ENCODE peak calls at places on chromosome 14, in five cellular contexts. U, D, C, G and Z are unnamed samples.

GRCh38 chr14:68977741-68978549 is 1.2 kb downstream of the ACTN1 start:
- DNase-seq in U (no peak), D (peak), C (peak), G (peak), Z (peak)

GRCh38 chr14:73741386-73741875 is 27.2 kb upstream of the PNMA1 start:
- DNase-seq in U (no peak), D (peak), C (peak), G (no peak), Z (no peak)

GRCh38 chr14:42469637-42470426 is 863.2 kb downstream of the LRFN5 start:
- DNase-seq in U (no peak), D (no peak), C (no peak), G (no peak), Z (no peak)

GRCh38 chr14:60532442-60532841 is 23.5 kb downstream of the SIX6 start:
- DNase-seq in U (no peak), D (no peak), C (no peak), G (no peak), Z (no peak)

GRCh38 chr14:87615822-87616679 is 376.9 kb downstream of the GALC start:
- DNase-seq in U (peak), D (peak), C (peak), G (no peak), Z (peak)

GRCh38 chr14:99579903-99580570 is 24.0 kb downstream of the CCDC85C start:
- DNase-seq in U (peak), D (no peak), C (peak), G (no peak), Z (peak)

GRCh38 chr14:72948481-72949138 is 22.3 kb downstream of the DCAF4 start:
- DNase-seq in U (peak), D (peak), C (peak), G (peak), Z (peak)

GRCh38 chr14:68459480-68460136 is 333.3 kb downstream of the ZFP36L1 start:
- DNase-seq in U (no peak), D (no peak), C (no peak), G (no peak), Z (no peak)

GRCh38 chr14:74324945-74325361 is 22.2 kb upstream of the ABCD4 start:
- DNase-seq in U (no peak), D (no peak), C (no peak), G (no peak), Z (no peak)

GRCh38 chr14:56125772-56126411 is 7.7 kb downstream of the PELI2 start:
- DNase-seq in U (no peak), D (no peak), C (no peak), G (no peak), Z (peak)

GRCh38 chr14:70808402-70809237 is 693 bp downstream of the MAP3K9 start:
- DNase-seq in U (peak), D (no peak), C (peak), G (no peak), Z (peak)

GRCh38 chr14:92877757-92878431 is 45.1 kb upstream of the CHGA start:
- DNase-seq in U (no peak), D (peak), C (no peak), G (no peak), Z (peak)

GRCh38 chr14:65002586-65003210 is 16.0 kb downstream of the FNTB start:
- DNase-seq in U (no peak), D (no peak), C (no peak), G (no peak), Z (no peak)

GRCh38 chr14:102646615-102647014 is 54.2 kb downstream of the RCOR1 start:
- DNase-seq in U (no peak), D (no peak), C (no peak), G (no peak), Z (no peak)

GRCh38 chr14:74459289-74459946 is 33.4 kb upstream of the SYNDIG1L start:
- DNase-seq in U (no peak), D (no peak), C (no peak), G (no peak), Z (peak)

GRCh38 chr14:24986206-24986893 is 63.6 kb downstream of the STXBP6 start:
- DNase-seq in U (no peak), D (no peak), C (no peak), G (no peak), Z (no peak)

GRCh38 chr14:48615618-48616017 is 940.2 kb upstream of the MDGA2 start:
- DNase-seq in U (no peak), D (no peak), C (no peak), G (no peak), Z (no peak)

GRCh38 chr14:99408971-99409289 is 71.7 kb downstream of the SETD3 start:
- DNase-seq in U (no peak), D (no peak), C (no peak), G (no peak), Z (no peak)

GRCh38 chr14:93319958-93320357 is 12.9 kb downstream of the BTBD7 start:
- DNase-seq in U (no peak), D (no peak), C (no peak), G (no peak), Z (no peak)

GRCh38 chr14:33404054-33404453 is 465.4 kb downstream of the NPAS3 start:
- DNase-seq in U (no peak), D (no peak), C (no peak), G (no peak), Z (no peak)

GRCh38 chr14:71908141-71908540 is 24.1 kb upstream of the RGS6 start:
- DNase-seq in U (no peak), D (no peak), C (no peak), G (no peak), Z (no peak)

GRCh38 chr14:65860956-65861631 is 448.6 kb downstream of the FUT8 start:
- DNase-seq in U (no peak), D (no peak), C (no peak), G (no peak), Z (no peak)

GRCh38 chr14:32019271-32019670 is 57.8 kb upstream of the ARHGAP5 start:
- DNase-seq in U (no peak), D (no peak), C (no peak), G (no peak), Z (no peak)

GRCh38 chr14:47278233-47278842 is 397.1 kb downstream of the MDGA2 start:
- DNase-seq in U (peak), D (no peak), C (peak), G (no peak), Z (peak)

GRCh38 chr14:31297701-31298344 is 90.2 kb upstream of the HECTD1 start:
- DNase-seq in U (no peak), D (no peak), C (no peak), G (no peak), Z (no peak)

GRCh38 chr14:30131698-30132097 is 204.1 kb upstream of the PRKD1 start:
- DNase-seq in U (no peak), D (no peak), C (no peak), G (no peak), Z (no peak)

GRCh38 chr14:56181666-56182065 is 63.5 kb downstream of the PELI2 start:
- DNase-seq in U (no peak), D (no peak), C (no peak), G (no peak), Z (no peak)

GRCh38 chr14:102262894-102263462 is 42.0 kb downstream of the MOK start:
- DNase-seq in U (no peak), D (no peak), C (no peak), G (no peak), Z (peak)

GRCh38 chr14:93269341-93270068 is 62.4 kb downstream of the UBR7 start:
- DNase-seq in U (no peak), D (no peak), C (no peak), G (no peak), Z (no peak)

GRCh38 chr14:46381674-46382073 is 269.9 kb downstream of the RPL10L start:
- DNase-seq in U (no peak), D (no peak), C (no peak), G (no peak), Z (no peak)

GRCh38 chr14:56797003-56797568 is 13.2 kb downstream of the OTX2 start:
- DNase-seq in U (no peak), D (no peak), C (no peak), G (no peak), Z (peak)

GRCh38 chr14:58947816-58948440 is 240.5 kb upstream of the DAAM1 start:
- DNase-seq in U (no peak), D (no peak), C (no peak), G (no peak), Z (peak)

DNA sequence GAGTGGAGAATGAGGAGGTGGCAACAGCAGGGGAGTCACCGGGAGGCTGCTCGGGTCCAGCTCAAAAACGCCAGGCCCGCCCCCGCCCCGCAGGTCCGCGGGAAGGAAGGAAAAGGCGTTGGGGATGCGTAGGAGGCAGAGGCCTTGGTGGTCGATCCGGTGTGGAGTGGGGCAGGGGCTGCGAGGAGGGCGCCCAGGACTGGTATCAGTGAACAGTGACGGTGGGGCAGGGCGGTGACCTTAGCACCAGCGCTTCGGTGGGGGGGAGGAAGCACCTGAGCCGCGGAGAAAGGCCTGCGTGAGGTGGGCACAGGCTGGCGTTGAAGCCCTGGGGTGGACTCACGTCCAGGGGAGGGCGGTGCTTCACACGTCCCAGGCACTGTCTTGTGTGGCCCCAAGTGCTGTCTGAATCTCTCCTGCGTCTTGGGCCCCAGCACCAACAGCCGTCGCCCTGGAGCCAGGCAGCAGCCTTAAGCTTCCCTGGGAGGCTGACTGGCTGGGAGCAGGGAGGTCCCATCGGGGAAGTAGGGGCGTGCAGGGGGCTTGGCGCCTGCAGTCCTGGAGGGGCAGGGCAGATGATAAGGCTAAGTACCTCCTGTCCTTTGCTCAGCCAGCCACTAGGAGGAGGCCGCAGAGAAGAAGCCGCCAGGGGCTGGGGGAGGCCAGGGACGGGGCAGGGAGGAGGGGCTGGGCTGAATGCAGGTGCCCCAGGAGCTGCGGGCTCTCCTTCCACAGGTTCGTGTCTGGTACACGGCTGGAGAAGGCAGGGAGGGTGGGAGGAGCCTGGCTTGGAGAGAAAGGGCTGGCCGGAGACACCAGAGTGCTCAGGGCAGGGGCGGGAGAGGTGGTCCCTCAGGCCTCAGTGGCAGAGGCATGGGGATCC is 26.5 kb downstream of the ZBTB42 start:
- DNase-seq in U (no peak), D (peak), C (peak), G (no peak), Z (peak)
- TF ChIP-seq CTCF in U (peak), D (peak), C (peak), G (no peak), Z (peak)

GRCh38 chr14:104322531-104323466 is 184.4 kb downstream of the KIF26A start:
- DNase-seq in U (no peak), D (no peak), C (peak), G (no peak), Z (no peak)
- TF ChIP-seq CTCF in U (no peak), D (no peak), C (no peak), G (no peak), Z (no peak)

DNA sequence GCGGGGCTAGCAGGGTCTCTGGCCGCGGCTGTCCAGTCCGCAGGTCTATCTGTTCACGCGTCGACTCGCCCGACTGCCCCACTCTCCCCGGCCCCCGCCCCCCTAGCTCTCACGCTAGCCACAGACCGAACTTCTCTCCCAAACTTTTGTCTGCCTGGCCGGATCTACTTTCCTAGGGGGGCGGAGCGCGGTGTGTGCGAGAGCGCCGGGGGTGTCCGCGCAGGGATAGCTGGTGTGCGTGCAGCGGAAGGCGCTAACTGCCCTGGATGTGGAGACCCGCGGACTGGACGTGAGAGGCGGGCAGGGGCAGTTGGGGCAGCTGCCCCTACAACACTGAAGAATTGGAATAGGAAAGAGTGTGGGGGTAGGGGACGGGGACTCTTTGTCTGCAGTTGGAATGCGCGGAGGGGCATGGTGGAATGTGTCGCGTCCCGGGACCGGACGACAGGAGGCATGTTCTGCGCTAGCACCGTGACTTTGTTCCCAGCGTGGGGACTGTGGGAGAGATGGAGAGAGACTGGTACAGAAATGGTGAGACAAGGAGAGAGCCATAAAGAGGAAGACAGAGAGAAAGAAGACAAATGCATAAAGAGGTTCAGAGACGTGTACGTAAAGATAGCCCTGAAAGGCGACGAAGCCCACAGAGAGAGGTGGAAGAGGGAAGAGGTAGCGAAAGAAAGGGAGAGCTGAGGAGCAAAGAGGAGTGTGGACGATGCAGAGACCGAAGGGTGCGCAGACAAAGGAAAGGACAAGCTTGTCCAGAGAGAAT is at the start of gene AJUBA:
- DNase-seq in U (peak), D (peak), C (peak), G (peak), Z (peak)
- TF ChIP-seq CTCF in U (no peak), D (no peak), C (no peak), G (no peak), Z (no peak)

GRCh38 chr14:94509356-94509755 is at the start of gene SERPINA12:
- DNase-seq in U (no peak), D (no peak), C (no peak), G (no peak), Z (no peak)
- TF ChIP-seq CTCF in U (no peak), D (no peak), C (no peak), G (no peak), Z (no peak)

GRCh38 chr14:21768875-21769257 is 95.2 kb upstream of the OR4E1 start:
- DNase-seq in U (no peak), D (no peak), C (no peak), G (no peak), Z (no peak)

GRCh38 chr14:21771671-21772070 is 98.1 kb upstream of the OR4E1 start:
- DNase-seq in U (no peak), D (no peak), C (no peak), G (no peak), Z (no peak)

GRCh38 chr14:21768116-21768874 is 94.7 kb upstream of the OR4E1 start:
- DNase-seq in U (no peak), D (no peak), C (no peak), G (no peak), Z (no peak)
- TF ChIP-seq CTCF in U (peak), D (no peak), C (peak), G (no peak), Z (peak)

DNA sequence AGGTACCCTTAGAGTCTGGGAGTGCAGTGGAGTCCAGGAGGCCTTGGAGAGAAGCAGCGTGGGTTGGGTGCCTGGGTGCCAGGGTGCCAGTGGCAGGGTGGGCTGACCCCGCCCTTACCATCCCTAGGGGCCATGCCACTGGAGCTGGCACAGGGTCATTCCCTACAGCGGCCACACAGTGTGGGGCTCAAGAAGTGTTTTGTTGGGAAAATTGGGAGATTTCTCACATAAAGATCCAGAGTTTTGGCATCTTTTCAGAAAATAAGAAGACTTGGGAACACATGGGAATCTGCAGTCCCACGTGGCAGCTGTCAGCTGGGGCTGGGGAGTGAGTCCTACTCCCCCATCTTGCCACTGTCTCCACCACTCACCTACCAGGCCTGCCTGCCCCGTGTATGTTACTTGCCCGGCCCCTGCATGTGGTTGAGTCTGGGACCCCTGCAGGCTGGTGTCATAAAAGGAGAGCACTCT is 4.2 kb downstream of the VASH1 start:
- DNase-seq in U (no peak), D (no peak), C (peak), G (no peak), Z (no peak)
- TF ChIP-seq CTCF in U (no peak), D (no peak), C (no peak), G (no peak), Z (no peak)

GRCh38 chr14:37198273-37198598 is 499 bp downstream of the MIPOL1 start:
- DNase-seq in U (no peak), D (no peak), C (no peak), G (no peak), Z (no peak)

GRCh38 chr14:37195327-37195726 is 2.4 kb upstream of the MIPOL1 start:
- DNase-seq in U (no peak), D (no peak), C (no peak), G (no peak), Z (no peak)

GRCh38 chr14:37196604-37197420 is 925 bp upstream of the MIPOL1 start:
- DNase-seq in U (no peak), D (no peak), C (no peak), G (no peak), Z (no peak)

GRCh38 chr14:37198907-37199306 is 1.2 kb downstream of the MIPOL1 start:
- DNase-seq in U (no peak), D (no peak), C (no peak), G (no peak), Z (no peak)

GRCh38 chr14:37197421-37198272 is at the start of gene MIPOL1:
- DNase-seq in U (peak), D (peak), C (peak), G (peak), Z (peak)
- TF ChIP-seq CTCF in U (no peak), D (peak), C (no peak), G (peak), Z (peak)

GRCh38 chr14:95362180-95362494 is 42.4 kb upstream of the CLMN start:
- DNase-seq in U (no peak), D (no peak), C (no peak), G (no peak), Z (no peak)

GRCh38 chr14:95359974-95360826 is 40.5 kb upstream of the CLMN start:
- DNase-seq in U (no peak), D (no peak), C (no peak), G (no peak), Z (no peak)

GRCh38 chr14:95363468-95363954 is 43.8 kb upstream of the CLMN start:
- DNase-seq in U (no peak), D (no peak), C (no peak), G (no peak), Z (no peak)

GRCh38 chr14:95360828-95361227 is 41.1 kb upstream of the CLMN start:
- DNase-seq in U (no peak), D (no peak), C (no peak), G (no peak), Z (no peak)

GRCh38 chr14:95361373-95362179 is 41.9 kb upstream of the CLMN start:
- DNase-seq in U (no peak), D (no peak), C (peak), G (no peak), Z (peak)
- TF ChIP-seq CTCF in U (peak), D (peak), C (peak), G (peak), Z (peak)